ENCODE peak calls at places on chromosomes 11 and 22, in eight cellular contexts. I is IMR-90, S is osteoblast, N is pancreas, T is aorta, Y is Peyer's patch, A is kidney, M is Panc1. V is an unnamed sample.

GRCh38 chr11:69943066-69943465 is 123.8 kb upstream of the FGF3 start:
- DNase-seq in I (no peak), S (peak; percentile 78), N (no peak), T (peak; percentile 26), Y (no peak), A (peak; percentile 43), M (no peak), V (no peak)

GRCh38 chr22:44102856-44103255 is 77.9 kb upstream of the PARVG start:
- DNase-seq in I (no peak), S (peak; percentile 31), N (no peak), T (peak; percentile 8), Y (no peak), A (peak; percentile 15), M (no peak), V (no peak)

GRCh38 chr11:74278721-74279148 is 32.7 kb downstream of the P4HA3 start:
- DNase-seq in I (peak; percentile 100), S (peak; percentile 74), N (peak; percentile 43), T (peak; percentile 77), Y (no peak), A (no peak), M (peak; percentile 20), V (no peak)

GRCh38 chr11:296976-297665 is 2.2 kb downstream of the IFITM5 start:
- DNase-seq in I (no peak), S (peak; percentile 91), N (no peak), T (peak; percentile 45), Y (no peak), A (peak; percentile 77), M (no peak), V (no peak)

GRCh38 chr11:120131941-120132644 is 5.8 kb downstream of the TRIM29 start:
- DNase-seq in I (no peak), S (no peak), N (no peak), T (peak; percentile 26), Y (no peak), A (peak; percentile 76), M (no peak), V (no peak)

GRCh38 chr11:8658210-8658968 is 24.1 kb downstream of the TRIM66 start:
- DNase-seq in I (peak; percentile 5), S (no peak), N (no peak), T (no peak), Y (no peak), A (no peak), M (no peak), V (no peak)

GRCh38 chr22:38243007-38243775 is 29.6 kb downstream of the TMEM184B start:
- DNase-seq in I (peak; percentile 78), S (peak; percentile 49), N (no peak), T (no peak), Y (no peak), A (no peak), M (no peak), V (no peak)

GRCh38 chr11:19727246-19727645 is 14.6 kb downstream of the NAV2 start:
- DNase-seq in I (peak; percentile 80), S (no peak), N (no peak), T (peak; percentile 52), Y (no peak), A (no peak), M (no peak), V (no peak)

GRCh38 chr11:114359342-114359741 is 41.0 kb downstream of the C11orf71 start:
- DNase-seq in I (peak; percentile 60), S (no peak), N (no peak), T (no peak), Y (no peak), A (no peak), M (no peak), V (no peak)

GRCh38 chr22:36368359-36368983 is 19.3 kb downstream of the MYH9 start:
- DNase-seq in I (peak; percentile 78), S (peak; percentile 82), N (no peak), T (no peak), Y (no peak), A (no peak), M (no peak), V (no peak)

GRCh38 chr22:36366291-36366708 is 21.5 kb downstream of the MYH9 start:
- DNase-seq in I (peak; percentile 68), S (no peak), N (no peak), T (no peak), Y (no peak), A (peak; percentile 54), M (no peak), V (peak; percentile 56)

GRCh38 chr22:36367479-36367878 is 20.3 kb downstream of the MYH9 start:
- DNase-seq in I (no peak), S (peak; percentile 26), N (no peak), T (no peak), Y (no peak), A (no peak), M (no peak), V (no peak)

GRCh38 chr22:36365020-36365411 is 22.8 kb downstream of the MYH9 start:
- DNase-seq in I (peak; percentile 99), S (peak; percentile 94), N (no peak), T (peak; percentile 91), Y (peak; percentile 68), A (peak; percentile 92), M (peak; percentile 82), V (peak; percentile 93)

DNA sequence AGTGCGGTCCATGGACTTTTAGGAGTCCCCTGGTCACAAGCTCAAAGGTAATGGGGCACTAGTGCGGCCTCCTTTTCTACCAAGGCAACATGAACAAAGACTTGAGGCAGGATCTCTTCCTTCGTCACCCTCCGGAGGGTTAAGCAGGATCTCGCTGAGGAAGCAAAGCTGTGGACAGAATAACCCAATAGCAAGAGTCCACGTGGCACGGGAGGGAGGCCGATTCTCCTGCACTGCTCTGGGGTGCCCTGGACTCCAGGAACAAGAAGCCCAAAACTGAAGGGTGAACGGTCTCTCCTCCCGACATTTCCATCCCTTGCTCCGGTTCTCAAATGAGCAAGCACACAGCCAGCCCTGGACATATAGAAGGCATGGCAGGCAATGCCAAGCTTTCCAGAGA is 20.7 kb downstream of the MYH9 start:
- DNase-seq in I (no peak), S (no peak), N (no peak), T (no peak), Y (no peak), A (no peak), M (no peak), V (no peak)
- H3K4me3 ChIP-seq in I (no peak overlapping the region), S (no peak overlapping the region), N (no peak overlapping the region), T (no peak overlapping the region), Y (no peak overlapping the region), A (peak overlapping the region; percentile 9), M (no peak overlapping the region), V (peak overlapping the region; percentile 82)

DNA sequence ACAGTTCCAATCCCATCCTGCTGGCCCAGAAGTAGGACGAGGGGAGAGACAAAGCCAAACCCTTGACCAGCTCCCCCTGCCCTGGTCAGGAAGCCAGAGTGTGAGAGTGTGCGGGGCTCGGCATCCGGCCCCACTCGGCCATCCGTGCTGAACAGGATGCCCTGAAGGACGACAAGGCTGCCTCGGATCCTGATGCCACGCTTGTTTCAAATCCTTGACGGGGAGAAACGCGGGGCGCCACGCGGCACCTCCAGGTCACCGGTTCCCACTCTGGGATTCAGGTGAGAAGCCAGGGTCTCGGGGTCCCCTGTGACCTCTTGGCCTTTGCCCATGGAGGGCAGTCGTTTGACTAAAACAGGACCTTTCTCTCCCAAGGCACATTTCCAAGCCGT is 167.8 kb downstream of the BRD1 start:
- DNase-seq in I (no peak), S (peak; percentile 56), N (no peak), T (peak; percentile 44), Y (no peak), A (no peak), M (no peak), V (no peak)
- H3K36me3 ChIP-seq in I (no peaks in the 10 kb centered on the region), S (no peaks in the 10 kb centered on the region), N (no peaks in the 10 kb centered on the region), T (no peaks in the 10 kb centered on the region), Y (no peaks in the 10 kb centered on the region), A (no peaks in the 10 kb centered on the region), M (no peaks in the 10 kb centered on the region), V (no peaks in the 10 kb centered on the region)

GRCh38 chr11:47504910-47505309 is 48.0 kb downstream of the CELF1 start:
- DNase-seq in I (no peak), S (no peak), N (no peak), T (no peak), Y (no peak), A (no peak), M (no peak), V (no peak)

GRCh38 chr11:47500121-47500520 is 51.2 kb upstream of the RAPSN start:
- DNase-seq in I (no peak), S (no peak), N (no peak), T (no peak), Y (no peak), A (no peak), M (no peak), V (no peak)

GRCh38 chr11:47502767-47503166 is 50.2 kb downstream of the CELF1 start:
- DNase-seq in I (no peak), S (no peak), N (no peak), T (no peak), Y (no peak), A (no peak), M (no peak), V (no peak)

GRCh38 chr11:47501095-47501494 is 51.8 kb downstream of the CELF1 start:
- DNase-seq in I (no peak), S (no peak), N (no peak), T (no peak), Y (no peak), A (no peak), M (no peak), V (no peak)

GRCh38 chr11:47503227-47503626 is 49.7 kb downstream of the CELF1 start:
- DNase-seq in I (no peak), S (no peak), N (no peak), T (no peak), Y (no peak), A (no peak), M (no peak), V (no peak)
- H3K4me1 ChIP-seq in I (peaks cover 4% of the 10 kb centered on the region), S (peaks cover 18% of the 10 kb centered on the region), N (peaks cover 15% of the 10 kb centered on the region), T (peaks cover 19% of the 10 kb centered on the region), Y (peaks cover 13% of the 10 kb centered on the region), A (peaks cover 19% of the 10 kb centered on the region), M (peaks cover 9% of the 10 kb centered on the region), V (peaks cover 13% of the 10 kb centered on the region)

DNA sequence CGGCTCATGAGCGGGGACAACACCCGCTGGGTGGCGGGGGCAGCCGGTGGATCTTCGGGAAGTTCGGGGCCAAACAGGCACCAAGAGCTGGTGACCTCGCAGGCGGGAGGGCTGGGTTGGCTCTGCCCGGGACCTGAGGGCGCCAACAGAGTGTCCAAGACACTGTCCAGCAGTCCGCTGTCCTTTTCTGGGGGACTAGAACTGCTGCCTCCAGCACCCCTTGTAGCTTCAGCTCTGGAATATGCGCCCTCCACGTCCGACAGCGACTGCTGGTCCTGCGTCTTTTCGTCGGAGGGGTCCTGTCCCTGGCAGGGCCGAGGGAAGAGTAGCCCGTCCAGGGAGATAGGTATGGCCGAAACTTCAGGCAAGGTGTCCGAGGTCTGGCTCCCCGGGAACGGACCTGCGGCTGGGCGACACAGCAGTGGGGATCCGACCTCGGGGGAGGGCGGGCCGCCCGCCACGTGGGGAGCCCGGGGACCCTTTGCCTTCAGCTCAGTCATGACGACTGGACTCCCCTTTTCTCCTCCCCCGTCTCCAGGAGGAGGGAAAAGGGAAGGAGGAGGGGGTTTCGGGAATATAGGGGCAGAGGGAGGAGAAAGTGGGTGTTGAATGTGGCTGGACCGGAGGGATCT is 926 bp downstream of the PGR start:
- DNase-seq in I (no peak), S (peak; percentile 37), N (peak; percentile 13), T (peak; percentile 50), Y (no peak), A (peak; percentile 65), M (no peak), V (no peak)
- H3K4me3 ChIP-seq in I (no peak overlapping the region), S (no peak overlapping the region), N (peak overlapping the region; percentile 48), T (peak overlapping the region; percentile 97), Y (peak overlapping the region; percentile 54), A (peak overlapping the region; percentile 77), M (no peak overlapping the region), V (no peak overlapping the region)

V was measured in CD4-positive, CD25-positive, alpha-beta regulatory T cell.